ENCODE peak calls at places on chromosomes 3 and 15, in nine cellular contexts. A is MM.1S; K is endothelial cell of umbilical vein; O is CD8-positive, alpha-beta memory T cell; I is HepG2; X is NCI-H1105; Q is Caco-2; Y is right atrium auricular region; R is GM20000. L is an unnamed sample.

GRCh38 chr15:69117431-69117841 is 43.0 kb upstream of the GLCE start:
- DNase-seq in O (no peak), X (no peak), R (no peak), Q (peak; percentile 46), I (no peak), K (no peak), Y (no peak), A (no peak), L (no peak)

GRCh38 chr15:71138473-71138872 is 23.2 kb downstream of the THSD4 start:
- DNase-seq in R (no peak), K (no peak), Y (no peak), I (no peak), A (no peak), X (no peak), O (no peak), Q (no peak), L (no peak)

GRCh38 chr3:160707187-160707789 is 30.3 kb downstream of the ARL14 start:
- DNase-seq in A (peak; percentile 71), I (peak; percentile 38), R (peak; percentile 38), X (peak; percentile 76), O (peak; percentile 40), Q (no peak), Y (no peak), K (peak; percentile 43), L (peak; percentile 37)

GRCh38 chr15:81608309-81608829 is 234.4 kb upstream of the TMC3 start:
- DNase-seq in I (no peak), K (no peak), R (no peak), A (no peak), X (no peak), Q (no peak), O (no peak), Y (no peak), L (no peak)

GRCh38 chr3:188154758-188155574 is 1.0 kb downstream of the LPP start:
- DNase-seq in O (no peak), I (no peak), R (no peak), K (no peak), Y (no peak), Q (no peak), X (no peak), A (no peak), L (no peak)

GRCh38 chr3:71425491-71426071 is 157.9 kb downstream of the FOXP1 start:
- DNase-seq in X (no peak), O (no peak), K (no peak), A (no peak), Q (no peak), R (no peak), Y (no peak), I (no peak), L (no peak)

GRCh38 chr15:22895465-22896190 is 57.2 kb downstream of the NIPA2 start:
- DNase-seq in I (no peak), R (peak; percentile 49), A (no peak), Q (peak; percentile 85), K (no peak), X (no peak), Y (no peak), O (no peak), L (peak; percentile 77)

GRCh38 chr3:187983484-187984124 is 170.4 kb upstream of the LPP start:
- DNase-seq in R (no peak), A (no peak), X (no peak), Q (no peak), I (peak; percentile 93), K (no peak), O (no peak), Y (no peak), L (no peak)

GRCh38 chr15:101048191-101049011 is 129.2 kb downstream of the LRRK1 start:
- DNase-seq in X (no peak), I (no peak), O (no peak), Y (peak; percentile 48), A (no peak), R (no peak), Q (no peak), K (no peak), L (no peak)

GRCh38 chr3:135803291-135803690 is 162.2 kb upstream of the PPP2R3A start:
- DNase-seq in X (no peak), R (no peak), K (no peak), I (no peak), Q (no peak), A (no peak), O (no peak), Y (no peak), L (no peak)

GRCh38 chr3:16140116-16140893 is 34.2 kb upstream of the GALNT15 start:
- DNase-seq in Y (peak; percentile 74), Q (no peak), X (no peak), A (no peak), K (peak; percentile 91), I (no peak), R (no peak), O (no peak), L (no peak)

GRCh38 chr15:42024303-42024702 is 3.5 kb upstream of the PLA2G4E start:
- DNase-seq in R (no peak), I (no peak), X (no peak), A (no peak), K (no peak), O (no peak), Y (no peak), Q (no peak), L (no peak)

GRCh38 chr3:43400162-43400561 is 113.8 kb downstream of the SNRK start:
- DNase-seq in O (no peak), X (no peak), R (no peak), Y (no peak), K (no peak), Q (no peak), A (no peak), I (no peak), L (no peak)

GRCh38 chr15:57580428-57580827 is 11.3 kb upstream of the MYZAP start:
- DNase-seq in X (no peak), R (no peak), A (no peak), Y (no peak), O (no peak), Q (no peak), K (no peak), I (no peak), L (no peak)

GRCh38 chr3:130894873-130895330 is 1.0 kb downstream of the ATP2C1 start:
- DNase-seq in A (no peak), Q (no peak), R (no peak), X (no peak), I (no peak), Y (no peak), O (no peak), K (peak; percentile 39), L (no peak)

GRCh38 chr3:194148383-194148782 is 12.4 kb downstream of the HES1 start:
- DNase-seq in Q (no peak), X (no peak), K (peak; percentile 79), A (no peak), I (no peak), R (no peak), Y (no peak), O (no peak), L (no peak)

GRCh38 chr3:46906471-46907058 is 29.0 kb downstream of the PTH1R start:
- DNase-seq in A (no peak), I (no peak), X (no peak), Q (peak; percentile 26), O (no peak), K (no peak), R (no peak), Y (no peak), L (no peak)

GRCh38 chr15:98422086-98422478 is 226.3 kb upstream of the IGF1R start:
- DNase-seq in X (no peak), K (no peak), I (no peak), O (no peak), A (no peak), Q (no peak), R (no peak), Y (no peak), L (no peak)

GRCh38 chr15:58190419-58190818 is 52.2 kb downstream of the AQP9 start:
- DNase-seq in Y (no peak), I (no peak), K (no peak), R (no peak), A (no peak), Q (no peak), O (no peak), X (no peak), L (peak; percentile 7)

GRCh38 chr3:102090646-102091045 is 241.3 kb downstream of the NFKBIZ start:
- DNase-seq in O (no peak), Y (no peak), R (no peak), I (no peak), X (no peak), A (no peak), K (peak; percentile 15), Q (no peak), L (no peak)

GRCh38 chr3:41200669-41201021 is 1.3 kb downstream of the CTNNB1 start:
- DNase-seq in O (peak; percentile 42), R (peak; percentile 28), X (no peak), I (peak; percentile 43), Y (no peak), A (no peak), Q (no peak), K (peak; percentile 57), L (no peak)

GRCh38 chr3:3984053-3984452 is 184.8 kb downstream of the LRRN1 start:
- DNase-seq in Q (no peak), O (no peak), X (no peak), Y (no peak), R (no peak), A (no peak), K (no peak), I (no peak), L (no peak)

GRCh38 chr3:57949779-57950618 is 58.2 kb upstream of the FLNB start:
- DNase-seq in R (no peak), Q (no peak), K (peak; percentile 67), O (no peak), Y (no peak), I (peak; percentile 38), X (no peak), A (no peak), L (peak; percentile 22)

GRCh38 chr3:31575448-31575847 is 42.7 kb downstream of the STT3B start:
- DNase-seq in Q (no peak), K (no peak), O (peak; percentile 7), X (no peak), Y (no peak), I (no peak), R (no peak), A (no peak), L (no peak)

GRCh38 chr15:81195339-81195864 is 1.3 kb upstream of the IL16 start:
- DNase-seq in Q (no peak), Y (no peak), I (no peak), A (no peak), X (no peak), K (no peak), R (no peak), O (no peak), L (no peak)

GRCh38 chr3:159929181-159929893 is 59.3 kb upstream of the IL12A start:
- DNase-seq in K (peak; percentile 70), I (peak; percentile 80), X (no peak), Q (peak; percentile 44), A (peak; percentile 19), O (no peak), R (peak; percentile 46), Y (no peak), L (no peak)

GRCh38 chr3:18422972-18423371 is 2.2 kb downstream of the SATB1 start:
- DNase-seq in A (no peak), K (no peak), O (no peak), R (no peak), I (no peak), X (no peak), Q (no peak), Y (no peak), L (no peak)

GRCh38 chr15:47404877-47405276 is 312.4 kb upstream of the SEMA6D start:
- DNase-seq in R (no peak), K (no peak), A (no peak), O (no peak), I (no peak), Y (no peak), X (no peak), Q (no peak), L (no peak)

GRCh38 chr15:88258021-88258641 is 1.6 kb upstream of the NTRK3 start:
- DNase-seq in O (no peak), K (no peak), R (no peak), X (peak; percentile 9), A (peak; percentile 36), Q (no peak), Y (no peak), I (peak; percentile 8), L (peak; percentile 16)

GRCh38 chr15:82040862-82041261 is 5.0 kb downstream of the MEX3B start:
- DNase-seq in X (peak; percentile 68), O (no peak), K (no peak), Y (no peak), I (no peak), Q (no peak), R (no peak), A (peak; percentile 69), L (no peak)

GRCh38 chr3:161413855-161414210 is 42.5 kb upstream of the SPTSSB start:
- DNase-seq in X (no peak), R (no peak), K (no peak), Q (no peak), A (peak; percentile 6), Y (no peak), O (no peak), I (no peak), L (no peak)

L was measured in HCT116.